ENCODE peak calls at places on chromosomes 3 and 15, in six cellular contexts. Y is breast epithelium, P is PC-3, L is AG04450, T is osteoblast, K is fibroblast of villous mesenchyme. N is an unnamed sample.

GRCh38 chr3:191775451-191776233 is 314.7 kb downstream of the PYDC2 start:
- DNase-seq in Y (no peak), P (peak), L (no peak), T (no peak), K (no peak), N (peak)

GRCh38 chr3:134749174-134749573 is 45.9 kb upstream of the EPHB1 start:
- DNase-seq in Y (no peak), P (no peak), L (no peak), T (no peak), K (no peak), N (no peak)

GRCh38 chr15:89908226-89908625 is 4.5 kb downstream of the ARPIN start:
- DNase-seq in Y (no peak), P (no peak), L (no peak), T (no peak), K (no peak), N (no peak)

GRCh38 chr3:57927166-57927565 is 81.1 kb upstream of the FLNB start:
- DNase-seq in Y (no peak), P (no peak), L (no peak), T (no peak), K (no peak), N (no peak)

GRCh38 chr3:23612296-23612891 is 193.4 kb upstream of the UBE2E1 start:
- DNase-seq in Y (no peak), P (peak), L (peak), T (no peak), K (no peak), N (peak)

GRCh38 chr3:39125837-39126500 is 18.5 kb downstream of the TTC21A start:
- DNase-seq in Y (no peak), P (peak), L (no peak), T (no peak), K (peak), N (peak)

GRCh38 chr3:72797773-72798543 is 50.3 kb downstream of the SHQ1 start:
- DNase-seq in Y (no peak), P (no peak), L (no peak), T (peak), K (no peak), N (peak)

GRCh38 chr3:46693897-46694235 is 387 bp upstream of the ALS2CL start:
- DNase-seq in Y (no peak), P (no peak), L (no peak), T (peak), K (no peak), N (no peak)

GRCh38 chr3:44969779-44970178 is 6.2 kb downstream of the ZDHHC3 start:
- DNase-seq in Y (no peak), P (no peak), L (no peak), T (no peak), K (no peak), N (no peak)

GRCh38 chr3:94453864-94454263 is 391.0 kb downstream of the NSUN3 start:
- DNase-seq in Y (no peak), P (no peak), L (no peak), T (no peak), K (no peak), N (no peak)

GRCh38 chr15:60370105-60370803 is 27.5 kb downstream of the ANXA2 start:
- DNase-seq in Y (no peak), P (peak), L (no peak), T (no peak), K (no peak), N (no peak)
- H3K4me3 ChIP-seq in Y (no peak), P (peak), L (no peak), T (no peak), K (no peak), N (peak)

GRCh38 chr3:69020857-69021256 is 7.4 kb upstream of the EOGT start:
- DNase-seq in Y (no peak), P (no peak), L (no peak), T (no peak), K (no peak), N (no peak)
- TF ChIP-seq CTCF in Y (no peak), P (no peak), L (no peak), T (no peak), K (no peak), N (no peak)

GRCh38 chr15:71658827-71659729 is 151.3 kb upstream of the NR2E3 start:
- DNase-seq in Y (no peak), P (no peak), L (no peak), T (no peak), K (no peak), N (no peak)

GRCh38 chr15:71662306-71662705 is 148.0 kb upstream of the NR2E3 start:
- DNase-seq in Y (no peak), P (no peak), L (no peak), T (no peak), K (no peak), N (no peak)

GRCh38 chr15:71658036-71658435 is 152.3 kb upstream of the NR2E3 start:
- DNase-seq in Y (no peak), P (no peak), L (no peak), T (peak), K (no peak), N (no peak)

GRCh38 chr15:71659730-71660067 is 150.7 kb upstream of the NR2E3 start:
- DNase-seq in Y (no peak), P (peak), L (no peak), T (no peak), K (no peak), N (no peak)

DNA sequence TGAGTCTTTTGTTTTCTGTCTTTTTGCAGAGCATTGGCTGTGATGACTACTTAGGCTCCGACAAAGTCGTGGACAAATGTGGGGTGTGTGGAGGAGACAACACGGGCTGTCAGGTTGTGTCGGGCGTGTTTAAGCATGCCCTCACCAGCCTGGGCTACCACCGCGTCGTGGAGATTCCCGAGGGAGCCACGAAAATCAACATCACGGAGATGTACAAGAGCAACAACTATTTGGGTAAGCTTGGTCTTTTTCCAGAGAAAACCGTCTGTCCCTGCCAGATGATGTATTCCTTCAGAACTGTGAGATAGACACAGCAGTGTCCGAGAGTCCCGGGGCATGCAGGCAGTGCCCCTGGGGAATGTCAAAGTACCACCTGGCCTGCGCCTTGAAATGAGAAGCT is 149.9 kb upstream of the NR2E3 start:
- DNase-seq in Y (peak), P (no peak), L (no peak), T (no peak), K (no peak), N (no peak)
- H3K4me3 ChIP-seq in Y (no peak), P (no peak), L (no peak), T (no peak), K (no peak), N (no peak)

DNA sequence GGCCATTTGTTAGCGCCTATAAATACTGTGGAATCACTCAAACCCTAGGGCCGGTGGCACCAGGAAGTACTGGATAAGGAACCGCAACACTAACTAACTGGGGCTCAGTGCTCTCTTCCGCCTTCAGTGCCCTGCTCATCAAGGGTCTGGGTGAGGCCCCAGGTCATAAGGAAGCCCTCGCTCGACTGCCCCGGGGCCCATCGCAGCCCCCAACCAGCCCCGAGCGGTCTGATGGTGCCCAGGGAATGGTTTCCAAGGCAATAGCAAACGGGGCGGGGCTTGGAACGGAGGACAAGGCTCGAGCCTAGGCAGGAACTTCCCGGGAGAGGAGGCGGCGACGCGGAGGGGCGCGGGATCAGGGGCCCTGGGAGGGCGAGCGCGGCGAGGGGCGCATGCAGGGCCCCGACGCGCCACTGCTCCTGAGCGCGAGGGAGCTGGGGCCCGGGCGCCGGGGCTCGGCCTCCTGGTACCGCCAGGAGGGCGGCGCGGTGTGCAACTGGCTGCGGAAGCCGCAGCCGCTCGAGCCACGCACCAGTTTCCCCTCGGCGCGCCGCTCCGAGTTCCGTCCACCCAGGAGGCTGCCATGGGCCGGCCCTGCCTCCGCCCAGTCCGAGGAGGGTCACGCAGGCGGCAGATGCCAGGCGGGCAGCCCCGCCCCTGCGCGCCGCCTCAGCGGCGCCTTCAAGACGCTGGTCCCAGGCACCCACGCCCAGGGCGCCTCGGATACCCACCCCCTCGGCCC is at the start of gene TTLL3:
- DNase-seq in Y (peak), P (peak), L (no peak), T (peak), K (peak), N (peak)
- TF ChIP-seq CTCF in Y (no peak), P (no peak), L (no peak), T (no peak), K (no peak), N (no peak)

DNA sequence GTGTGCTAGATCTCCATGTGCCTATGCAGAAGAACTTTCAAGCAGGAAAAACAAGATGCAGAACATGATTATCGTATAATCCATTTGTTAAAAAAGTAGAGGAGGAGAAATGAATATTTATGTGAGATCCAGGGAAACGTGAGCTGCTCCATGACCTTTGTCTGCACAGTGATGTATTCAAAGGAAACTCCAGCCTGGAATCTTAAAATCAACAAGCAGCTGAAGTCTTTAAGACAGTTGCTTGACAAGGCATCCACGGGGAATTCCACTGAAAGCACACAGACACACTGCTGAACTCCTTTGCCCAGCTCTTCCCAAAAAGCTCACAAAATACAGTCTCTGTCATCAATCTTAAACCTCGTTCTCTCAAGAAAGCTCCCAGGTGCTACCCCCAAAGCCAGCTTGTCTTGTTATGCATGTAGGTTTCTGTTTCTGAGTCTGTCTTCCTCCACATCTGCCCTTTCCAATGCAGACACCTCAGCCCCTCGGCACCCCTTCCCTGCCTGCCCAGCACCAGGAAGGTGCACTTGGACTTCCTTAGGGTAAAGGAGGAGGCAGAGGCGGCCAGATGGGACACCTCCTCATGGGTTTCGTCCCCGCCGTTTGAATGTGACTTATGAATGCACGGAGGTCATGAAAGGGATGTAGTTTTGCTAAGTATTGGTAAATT is 28.7 kb downstream of the LRRK1 start:
- DNase-seq in Y (no peak), P (no peak), L (no peak), T (no peak), K (no peak), N (no peak)
- H3K4me3 ChIP-seq in Y (no peak), P (no peak), L (no peak), T (no peak), K (no peak), N (no peak)

GRCh38 chr3:182682263-182683229 is 110.8 kb upstream of the ATP11B start:
- DNase-seq in Y (no peak), P (peak), L (no peak), T (peak), K (peak), N (peak)
- TF ChIP-seq CTCF in Y (no peak), P (peak), L (peak), T (no peak), K (peak), N (peak)

N was measured in AG10803.